ENCODE peak calls at places on chromosomes 1 and 21, in eight cellular contexts. F is neural progenitor cell, K is ovary, R is astrocyte, G is GM23338, Z is tibial nerve, V is H9, I is endodermal cell. U is an unnamed sample. For H3K4me1, the result is how much of the 10 kb centered on the place peaks cover.

GRCh38 chr1:74579425-74579824 is 67.0 kb upstream of the LRRC53 start:
- DNase-seq in F (no peak), K (no peak), R (no peak), G (no peak), Z (no peak), V (no peak), I (no peak), U (no peak)

GRCh38 chr1:110007045-110007444 is 22.5 kb downstream of the AHCYL1 start:
- DNase-seq in F (no peak), K (no peak), R (no peak), G (peak), Z (no peak), V (no peak), I (no peak), U (no peak)

GRCh38 chr1:18149113-18149641 is 41.6 kb downstream of the IGSF21 start:
- DNase-seq in F (peak), K (no peak), R (no peak), G (peak), Z (no peak), V (peak), I (peak), U (no peak)

GRCh38 chr1:114025609-114026401 is 46.5 kb downstream of the OLFML3 start:
- DNase-seq in F (no peak), K (no peak), R (peak), G (no peak), Z (no peak), V (no peak), I (no peak), U (no peak)

GRCh38 chr1:81029266-81029665 is 771.5 kb upstream of the ADGRL2 start:
- DNase-seq in F (no peak), K (no peak), R (no peak), G (no peak), Z (no peak), V (no peak), I (no peak), U (peak)

GRCh38 chr21:46489800-46490199 is 31.1 kb downstream of the DIP2A start:
- DNase-seq in F (no peak), K (no peak), R (no peak), G (peak), Z (no peak), V (no peak), I (no peak), U (no peak)

GRCh38 chr1:21072721-21073120 is 104.0 kb downstream of the EIF4G3 start:
- DNase-seq in F (no peak), K (no peak), R (peak), G (no peak), Z (no peak), V (no peak), I (no peak), U (peak)

GRCh38 chr1:115436596-115436995 is 98.5 kb upstream of the NGF start:
- DNase-seq in F (no peak), K (no peak), R (no peak), G (peak), Z (no peak), V (no peak), I (no peak), U (no peak)

GRCh38 chr21:37455504-37455911 is 88.9 kb downstream of the DYRK1A start:
- DNase-seq in F (no peak), K (no peak), R (no peak), G (no peak), Z (no peak), V (no peak), I (no peak), U (no peak)

GRCh38 chr1:76144233-76144632 is 69.7 kb downstream of the ST6GALNAC3 start:
- DNase-seq in F (no peak), K (no peak), R (peak), G (no peak), Z (no peak), V (no peak), I (no peak), U (no peak)

GRCh38 chr1:240691521-240692338 is 79.8 kb upstream of the GREM2 start:
- DNase-seq in F (peak), K (peak), R (peak), G (peak), Z (no peak), V (peak), I (peak), U (peak)

GRCh38 chr1:57615956-57616355 is 192.1 kb upstream of the DAB1 start:
- DNase-seq in F (no peak), K (no peak), R (no peak), G (no peak), Z (no peak), V (no peak), I (no peak), U (no peak)

GRCh38 chr1:14881775-14882672 is 271.5 kb upstream of the TMEM51 start:
- DNase-seq in F (no peak), K (no peak), R (peak), G (no peak), Z (no peak), V (no peak), I (no peak), U (peak)

GRCh38 chr1:65793359-65793732 is 651 bp downstream of the PDE4B start:
- DNase-seq in F (peak), K (no peak), R (peak), G (peak), Z (no peak), V (peak), I (peak), U (no peak)

GRCh38 chr1:8021676-8022266 is 4.3 kb downstream of the ERRFI1 start:
- DNase-seq in F (no peak), K (no peak), R (no peak), G (no peak), Z (no peak), V (no peak), I (no peak), U (no peak)

GRCh38 chr1:156815307-156815826 is 1.3 kb downstream of the SH2D2A start:
- DNase-seq in F (peak), K (no peak), R (peak), G (no peak), Z (peak), V (no peak), I (no peak), U (peak)

GRCh38 chr1:156813298-156813697 is 3.4 kb downstream of the SH2D2A start:
- DNase-seq in F (no peak), K (no peak), R (no peak), G (no peak), Z (no peak), V (no peak), I (no peak), U (no peak)

GRCh38 chr1:156813750-156814570 is 2.7 kb downstream of the SH2D2A start:
- DNase-seq in F (peak), K (peak), R (peak), G (peak), Z (peak), V (peak), I (peak), U (peak)

GRCh38 chr1:156815851-156816536 is 654 bp downstream of the SH2D2A start:
- DNase-seq in F (no peak), K (no peak), R (no peak), G (no peak), Z (no peak), V (no peak), I (no peak), U (no peak)

GRCh38 chr1:156814571-156815260 is 1.9 kb downstream of the SH2D2A start:
- DNase-seq in F (no peak), K (no peak), R (no peak), G (no peak), Z (no peak), V (no peak), I (no peak), U (no peak)
- H3K27ac ChIP-seq in F (no peak), K (peak), R (no peak), G (no peak), Z (peak), V (no peak), I (no peak), U (no peak)

DNA sequence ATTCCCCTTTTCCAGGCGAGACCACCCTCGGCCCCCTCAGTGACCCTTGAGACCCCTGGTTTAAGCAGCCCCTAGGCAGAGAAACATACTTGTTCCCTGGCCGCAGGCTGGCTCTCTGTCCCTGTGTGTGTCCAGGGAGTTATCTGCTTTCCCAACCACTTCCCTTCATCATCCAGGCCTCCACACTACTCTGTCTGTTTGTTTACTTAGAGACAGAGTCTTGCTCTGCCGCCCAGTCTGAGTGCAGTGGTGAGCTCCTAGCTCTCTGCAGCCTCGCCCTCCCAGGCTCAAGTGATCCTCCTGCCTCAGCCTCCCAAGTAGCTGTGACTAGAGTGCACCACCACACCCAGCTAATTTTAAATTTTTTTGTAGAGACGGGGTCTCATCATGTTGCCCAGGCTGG is 5.8 kb upstream of the VWA1 start:
- DNase-seq in F (no peak), K (no peak), R (no peak), G (no peak), Z (no peak), V (no peak), I (no peak), U (peak)
- H3K4me1 ChIP-seq in F (half or more), K (under half), R (under half), G (under half), Z (under half), V (under half), I (under half), U (under half)

GRCh38 chr21:33899199-33899598 is 16.4 kb downstream of the ATP5PO start:
- DNase-seq in F (no peak), K (no peak), R (peak), G (no peak), Z (no peak), V (no peak), I (no peak), U (no peak)

GRCh38 chr21:33904041-33904440 is 11.6 kb downstream of the ATP5PO start:
- DNase-seq in F (no peak), K (peak), R (no peak), G (no peak), Z (no peak), V (no peak), I (no peak), U (no peak)

GRCh38 chr21:33898546-33898945 is 17.1 kb downstream of the ATP5PO start:
- DNase-seq in F (no peak), K (no peak), R (peak), G (no peak), Z (no peak), V (no peak), I (no peak), U (no peak)

GRCh38 chr21:33902349-33902748 is 13.3 kb downstream of the ATP5PO start:
- DNase-seq in F (no peak), K (no peak), R (no peak), G (no peak), Z (no peak), V (no peak), I (no peak), U (no peak)

DNA sequence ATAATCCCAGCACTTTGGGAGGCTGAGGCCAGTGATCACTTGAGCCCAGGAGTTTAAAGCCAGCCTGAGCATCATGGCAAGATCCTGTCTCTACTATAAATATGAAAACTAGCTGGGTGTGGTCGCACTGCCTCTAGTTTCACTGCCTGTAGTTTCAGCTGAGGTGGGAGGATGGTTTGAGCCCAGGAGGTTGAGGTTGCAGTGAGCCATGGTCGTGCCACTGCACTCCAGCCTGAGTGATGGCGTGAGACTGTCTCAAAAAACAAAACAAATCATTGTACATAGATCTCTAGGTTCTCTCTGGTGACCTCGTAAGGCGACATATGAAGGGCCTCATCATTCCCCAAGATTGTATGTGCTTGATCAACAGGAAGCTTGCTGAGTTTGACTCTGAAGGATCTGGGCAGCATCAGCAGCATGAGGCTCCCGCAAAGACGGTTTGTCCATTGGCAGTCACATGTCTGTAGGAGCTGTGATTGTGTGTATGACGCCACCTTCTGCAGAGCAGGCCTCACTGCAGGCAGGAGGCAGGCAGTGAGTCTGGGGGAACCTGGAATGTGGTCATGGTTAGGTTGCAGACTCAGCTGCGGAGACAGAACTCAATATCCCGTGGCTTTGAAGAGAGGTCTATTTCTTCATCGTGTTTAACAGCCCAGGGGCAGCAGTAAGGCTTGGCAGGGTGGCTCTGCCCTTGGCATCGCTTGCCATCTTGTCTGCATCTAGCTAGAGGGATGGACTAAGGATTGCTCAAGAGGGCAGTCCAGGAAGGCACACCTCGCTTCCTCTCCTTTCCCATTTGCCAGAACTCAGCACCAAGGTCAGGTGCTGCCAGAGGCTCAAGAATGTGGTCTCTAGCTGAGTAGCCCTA is 13.9 kb downstream of the ATP5PO start:
- DNase-seq in F (peak), K (no peak), R (peak), G (peak), Z (no peak), V (peak), I (peak), U (peak)
- TF ChIP-seq CTCF in F (peak), K (no peak), R (peak), G (peak), Z (peak), V (peak), I (peak), U (peak)

DNA sequence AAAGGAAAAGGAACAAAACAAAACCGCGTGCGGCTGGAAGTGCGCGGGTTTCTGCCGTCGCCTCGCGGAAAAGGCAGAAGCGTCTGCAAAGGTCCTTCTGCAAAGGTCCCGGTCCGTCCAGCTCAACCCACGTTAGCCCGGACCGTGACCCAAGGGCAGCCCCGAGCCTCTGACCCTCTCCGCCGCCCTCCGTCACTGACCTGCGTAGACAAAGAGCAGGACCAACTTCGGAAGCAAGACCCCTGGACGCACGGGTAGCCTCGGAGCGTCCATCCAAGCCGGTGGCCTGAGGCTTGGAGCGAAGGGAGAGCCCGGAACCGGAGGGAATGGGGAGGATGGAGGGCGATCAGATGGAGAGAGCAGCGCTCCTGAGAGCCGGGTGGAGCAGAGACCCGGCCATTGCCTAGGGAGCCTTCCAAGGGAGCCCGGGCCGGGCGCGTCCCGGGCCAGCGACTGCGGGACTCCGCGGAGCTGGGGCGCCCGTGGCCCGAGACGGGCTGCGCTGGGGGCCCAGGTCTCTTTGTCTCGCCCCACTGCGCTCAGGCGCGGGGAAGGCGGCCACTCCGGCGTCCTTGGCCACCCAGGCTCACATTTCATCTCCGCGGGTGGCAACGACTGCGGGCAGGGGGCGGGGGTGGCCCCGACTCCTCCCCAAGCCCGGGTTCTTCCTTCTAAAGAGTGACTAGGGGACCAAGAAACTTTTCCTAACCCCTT is at the start of gene CYYR1:
- DNase-seq in F (peak), K (no peak), R (peak), G (peak), Z (no peak), V (peak), I (peak), U (peak)
- H3K27ac ChIP-seq in F (peak), K (no peak), R (no peak), G (peak), Z (peak), V (no peak), I (peak), U (no peak)

GRCh38 chr1:54998100-54998499 is 633 bp upstream of the BSND start:
- DNase-seq in F (no peak), K (no peak), R (no peak), G (no peak), Z (no peak), V (no peak), I (no peak), U (no peak)

GRCh38 chr1:55000110-55000815 is 1.5 kb downstream of the BSND start:
- DNase-seq in F (no peak), K (no peak), R (no peak), G (no peak), Z (no peak), V (no peak), I (no peak), U (no peak)

GRCh38 chr1:54996869-54997710 is 1.6 kb upstream of the BSND start:
- DNase-seq in F (peak), K (no peak), R (peak), G (peak), Z (no peak), V (no peak), I (peak), U (peak)

GRCh38 chr1:54997711-54997986 is 1.1 kb upstream of the BSND start:
- DNase-seq in F (no peak), K (no peak), R (no peak), G (peak), Z (no peak), V (peak), I (peak), U (no peak)

DNA sequence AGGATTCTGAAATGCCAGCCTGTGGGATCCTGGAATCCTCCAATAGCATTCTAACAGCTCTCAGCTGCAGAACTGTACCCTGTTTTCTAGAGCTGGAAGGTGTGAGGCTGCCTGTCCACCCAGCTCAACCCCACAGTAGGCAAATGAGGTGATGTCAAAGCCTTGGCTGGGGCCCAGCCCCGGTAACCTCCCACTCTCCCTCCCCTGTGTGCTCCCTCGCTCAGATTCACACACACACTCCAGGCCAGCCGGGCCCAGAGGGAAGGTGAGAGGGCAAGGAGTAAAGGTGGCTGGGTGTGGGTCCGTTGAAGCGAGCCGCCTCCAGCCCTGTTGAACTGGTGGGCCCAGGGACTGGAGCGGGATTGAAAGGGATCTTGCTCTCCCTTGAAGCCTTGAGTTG is at the start of gene BSND:
- DNase-seq in F (no peak), K (no peak), R (no peak), G (no peak), Z (no peak), V (no peak), I (no peak), U (no peak)
- H3K4me1 ChIP-seq in F (under half), K (under half), R (under half), G (under half), Z (under half), V (under half), I (under half), U (under half)

U was measured in cardiac muscle cell.